ENCODE peak calls at places on chromosomes 5 and 9, in seven cellular contexts. One of them, this sample, is unnamed.

GRCh38 chr9:5582835-5583195 is 46.1 kb upstream of the RIC1 start:
- DNase-seq in H1: no peak
- DNase-seq in GM12878: peak; percentile 91
- DNase-seq in HCT116: no peak
- DNase-seq in K562: no peak
- DNase-seq in HepG2: no peak
- DNase-seq in SK-N-SH: no peak
- DNase-seq in this sample: no peak

GRCh38 chr9:136769710-136770191 is 5.4 kb upstream of the LCN15 start:
- DNase-seq in GM12878: no peak
- DNase-seq in HCT116: no peak
- DNase-seq in HepG2: no peak
- DNase-seq in K562: peak; percentile 67
- DNase-seq in SK-N-SH: peak; percentile 96
- DNase-seq in H1: peak; percentile 88
- DNase-seq in this sample: peak; percentile 80

GRCh38 chr5:168683247-168683926 is 104.2 kb upstream of the PANK3 start:
- DNase-seq in GM12878: no peak
- DNase-seq in HepG2: no peak
- DNase-seq in K562: peak; percentile 37
- DNase-seq in H1: no peak
- DNase-seq in SK-N-SH: no peak
- DNase-seq in HCT116: no peak
- DNase-seq in this sample: no peak

GRCh38 chr9:124125590-124126047 is 114.1 kb downstream of the LHX2 start:
- DNase-seq in SK-N-SH: no peak
- DNase-seq in H1: peak; percentile 61
- DNase-seq in HCT116: no peak
- DNase-seq in GM12878: no peak
- DNase-seq in HepG2: no peak
- DNase-seq in K562: no peak
- DNase-seq in this sample: no peak

GRCh38 chr5:4676934-4677333 is 463.2 kb upstream of the ADAMTS16 start:
- DNase-seq in HepG2: no peak
- DNase-seq in H1: no peak
- DNase-seq in HCT116: no peak
- DNase-seq in SK-N-SH: no peak
- DNase-seq in GM12878: no peak
- DNase-seq in K562: no peak
- DNase-seq in this sample: no peak

GRCh38 chr9:73219985-73220626 is 68.4 kb downstream of the ANXA1 start:
- DNase-seq in H1: no peak
- DNase-seq in HCT116: no peak
- DNase-seq in HepG2: no peak
- DNase-seq in GM12878: peak; percentile 40
- DNase-seq in SK-N-SH: no peak
- DNase-seq in K562: no peak
- DNase-seq in this sample: no peak

GRCh38 chr9:106177216-106177615 is 482.9 kb downstream of the TMEM38B start:
- DNase-seq in H1: no peak
- DNase-seq in GM12878: no peak
- DNase-seq in K562: no peak
- DNase-seq in SK-N-SH: no peak
- DNase-seq in HCT116: no peak
- DNase-seq in HepG2: no peak
- DNase-seq in this sample: no peak

GRCh38 chr5:108579236-108579635 is 168.5 kb upstream of the FER start:
- DNase-seq in H1: no peak
- DNase-seq in K562: no peak
- DNase-seq in HCT116: no peak
- DNase-seq in HepG2: no peak
- DNase-seq in SK-N-SH: no peak
- DNase-seq in GM12878: no peak
- DNase-seq in this sample: no peak

GRCh38 chr9:36924071-36924470 is 110.0 kb downstream of the PAX5 start:
- DNase-seq in HepG2: peak; percentile 45
- DNase-seq in HCT116: peak; percentile 87
- DNase-seq in SK-N-SH: no peak
- DNase-seq in GM12878: peak; percentile 30
- DNase-seq in H1: no peak
- DNase-seq in K562: no peak
- DNase-seq in this sample: no peak

GRCh38 chr5:176541338-176542134 is 4.3 kb upstream of the RNF44 start:
- DNase-seq in GM12878: no peak
- DNase-seq in H1: peak; percentile 81
- DNase-seq in HCT116: no peak
- DNase-seq in HepG2: peak; percentile 65
- DNase-seq in SK-N-SH: no peak
- DNase-seq in K562: no peak
- DNase-seq in this sample: peak; percentile 54

GRCh38 chr9:136949239-136949816 is 2.7 kb upstream of the LCN12 start:
- DNase-seq in H1: no peak
- DNase-seq in SK-N-SH: no peak
- DNase-seq in K562: no peak
- DNase-seq in HCT116: no peak
- DNase-seq in HepG2: peak; percentile 49
- DNase-seq in GM12878: no peak
- DNase-seq in this sample: no peak

GRCh38 chr5:115179068-115179958 is 9.6 kb upstream of the TRIM36 start:
- DNase-seq in HCT116: no peak
- DNase-seq in GM12878: no peak
- DNase-seq in SK-N-SH: peak; percentile 85
- DNase-seq in HepG2: no peak
- DNase-seq in K562: no peak
- DNase-seq in H1: peak; percentile 69
- DNase-seq in this sample: no peak

GRCh38 chr5:3980146-3980545 is 384.5 kb downstream of the IRX1 start:
- DNase-seq in K562: no peak
- DNase-seq in HCT116: no peak
- DNase-seq in GM12878: no peak
- DNase-seq in SK-N-SH: no peak
- DNase-seq in HepG2: no peak
- DNase-seq in H1: no peak
- DNase-seq in this sample: no peak

DNA sequence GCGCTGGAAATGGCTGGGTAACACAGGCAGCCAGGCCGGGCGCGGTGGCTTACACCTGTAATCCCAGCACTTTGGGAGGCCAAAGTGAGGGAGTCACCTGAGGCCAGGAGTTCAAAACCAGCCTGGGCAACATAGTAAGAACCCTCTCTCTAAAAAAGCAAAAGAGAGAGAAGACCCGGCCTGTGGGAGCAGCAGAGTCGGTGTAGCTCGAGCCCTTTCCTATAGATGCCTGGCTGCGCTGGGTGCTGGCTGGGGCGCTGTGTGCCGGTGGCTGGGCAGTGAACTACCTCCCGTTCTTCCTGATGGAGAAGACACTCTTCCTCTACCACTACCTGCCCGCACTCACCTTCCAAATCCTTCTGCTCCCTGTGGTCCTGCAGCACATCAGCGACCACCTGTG is 9.2 kb downstream of the UCK1 start:
- DNase-seq in HepG2: no peak
- DNase-seq in K562: no peak
- DNase-seq in HCT116: no peak
- DNase-seq in SK-N-SH: no peak
- DNase-seq in H1: no peak
- DNase-seq in GM12878: no peak
- DNase-seq in this sample: no peak
- TF ChIP-seq JUND in HepG2: no peak
- TF ChIP-seq JUND in K562: no peak
- TF ChIP-seq JUND in HCT116: no peak
- TF ChIP-seq JUND in SK-N-SH: no peak
- TF ChIP-seq JUND in H1: no peak
- TF ChIP-seq JUND in GM12878: no peak
- TF ChIP-seq JUND in this sample: no peak

GRCh38 chr9:134064711-134065110 is 3.1 kb downstream of the BRD3 start:
- DNase-seq in GM12878: no peak
- DNase-seq in K562: no peak
- DNase-seq in HepG2: no peak
- DNase-seq in HCT116: no peak
- DNase-seq in SK-N-SH: no peak
- DNase-seq in H1: no peak
- DNase-seq in this sample: no peak
- TF ChIP-seq JUND in GM12878: no peak
- TF ChIP-seq JUND in K562: no peak
- TF ChIP-seq JUND in HepG2: no peak
- TF ChIP-seq JUND in HCT116: no peak
- TF ChIP-seq JUND in SK-N-SH: no peak
- TF ChIP-seq JUND in H1: no peak
- TF ChIP-seq JUND in this sample: no peak

DNA sequence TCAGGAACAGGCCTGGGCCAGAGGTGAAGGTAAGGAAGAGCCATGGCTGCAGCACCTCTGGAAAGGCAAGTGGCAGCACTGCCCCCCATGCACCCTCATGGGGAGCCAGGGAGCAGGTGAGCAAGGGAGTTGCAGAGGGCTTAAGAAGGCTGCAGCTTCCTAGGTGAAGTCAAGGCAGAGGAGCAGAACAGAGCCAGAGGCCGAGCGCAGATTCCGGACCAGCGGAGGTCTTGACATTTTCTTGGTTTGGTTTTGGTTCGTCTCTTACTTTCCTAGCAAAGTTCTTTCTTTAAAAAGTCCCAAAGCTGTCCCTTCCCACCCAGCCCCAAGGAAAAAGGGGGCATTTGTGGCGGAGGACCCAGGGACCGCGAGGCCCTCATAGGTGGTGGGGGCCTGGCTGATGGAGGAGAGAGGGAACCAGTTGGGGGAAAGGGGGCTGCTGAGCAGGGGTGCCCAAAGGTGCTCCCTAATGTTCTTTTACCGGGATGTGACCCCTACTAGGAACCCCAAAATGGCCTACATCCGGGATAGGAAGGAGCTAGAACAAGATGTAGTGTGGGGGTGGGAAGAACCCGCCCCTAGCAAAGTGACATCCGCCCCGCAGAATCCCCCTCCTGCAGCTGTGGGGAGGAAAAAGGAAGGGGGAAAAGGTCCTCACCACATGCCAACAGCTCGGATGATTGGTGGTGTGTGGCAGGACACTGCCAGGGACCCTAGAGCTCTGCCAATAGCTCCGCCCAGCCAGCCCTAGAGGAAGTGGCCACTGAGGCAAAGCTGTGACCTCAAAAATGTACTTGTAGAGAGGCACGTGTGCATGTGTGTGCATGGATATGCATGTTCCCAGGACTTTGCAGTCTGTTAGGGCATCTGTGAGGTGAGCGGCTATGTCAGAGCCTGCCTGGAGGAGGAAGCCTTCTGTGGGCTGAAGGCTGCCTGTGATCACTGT is 914 bp upstream of the CD72 start:
- DNase-seq in HepG2: no peak
- DNase-seq in HCT116: no peak
- DNase-seq in SK-N-SH: no peak
- DNase-seq in GM12878: peak; percentile 74
- DNase-seq in H1: no peak
- DNase-seq in K562: no peak
- DNase-seq in this sample: no peak
- TF ChIP-seq JUND in HepG2: no peak
- TF ChIP-seq JUND in HCT116: no peak
- TF ChIP-seq JUND in SK-N-SH: no peak
- TF ChIP-seq JUND in GM12878: no peak
- TF ChIP-seq JUND in H1: no peak
- TF ChIP-seq JUND in K562: no peak
- TF ChIP-seq JUND in this sample: no peak

GRCh38 chr5:79189439-79190234 is 46.3 kb upstream of the JMY start:
- DNase-seq in H1: no peak
- DNase-seq in HepG2: no peak
- DNase-seq in GM12878: no peak
- DNase-seq in K562: no peak
- DNase-seq in HCT116: no peak
- DNase-seq in SK-N-SH: peak; percentile 22
- DNase-seq in this sample: no peak
- TF ChIP-seq JUND in H1: no peak
- TF ChIP-seq JUND in HepG2: no peak
- TF ChIP-seq JUND in GM12878: no peak
- TF ChIP-seq JUND in K562: no peak
- TF ChIP-seq JUND in HCT116: no peak
- TF ChIP-seq JUND in SK-N-SH: no peak
- TF ChIP-seq JUND in this sample: no peak